ENCODE peak calls at places on chromosomes 3 and 15, in six cellular contexts. One of them, this sample, is unnamed.

GRCh38 chr15:36589971-36590370 is 10.5 kb downstream of the CDIN1 start:
- DNase-seq in H1: no peak
- DNase-seq in HCT116: no peak
- DNase-seq in K562: no peak
- DNase-seq in HepG2: no peak
- DNase-seq in SK-N-SH: no peak
- DNase-seq in this sample: no peak

GRCh38 chr3:185469542-185469941 is 29.3 kb downstream of the TMEM41A start:
- DNase-seq in H1: no peak
- DNase-seq in HCT116: no peak
- DNase-seq in K562: no peak
- DNase-seq in HepG2: no peak
- DNase-seq in SK-N-SH: no peak
- DNase-seq in this sample: no peak

GRCh38 chr15:85624241-85624855 is 170.4 kb downstream of the KLHL25 start:
- DNase-seq in H1: no peak
- DNase-seq in HCT116: no peak
- DNase-seq in K562: no peak
- DNase-seq in HepG2: no peak
- DNase-seq in SK-N-SH: no peak
- DNase-seq in this sample: no peak

GRCh38 chr15:36907295-36907694 is 193.1 kb downstream of the MEIS2 start:
- DNase-seq in H1: no peak
- DNase-seq in HCT116: no peak
- DNase-seq in K562: no peak
- DNase-seq in HepG2: no peak
- DNase-seq in SK-N-SH: no peak
- DNase-seq in this sample: no peak

GRCh38 chr3:120449701-120450216 is 1.0 kb downstream of the FSTL1 start:
- DNase-seq in H1: no peak
- DNase-seq in HCT116: no peak
- DNase-seq in K562: no peak
- DNase-seq in HepG2: no peak
- DNase-seq in SK-N-SH: peak
- DNase-seq in this sample: no peak

GRCh38 chr15:29029651-29030195 is 143.9 kb downstream of the APBA2 start:
- DNase-seq in H1: no peak
- DNase-seq in HCT116: no peak
- DNase-seq in K562: no peak
- DNase-seq in HepG2: no peak
- DNase-seq in SK-N-SH: no peak
- DNase-seq in this sample: no peak

GRCh38 chr3:79018671-79019136 is 749.1 kb downstream of the ROBO1 start:
- DNase-seq in H1: no peak
- DNase-seq in HCT116: no peak
- DNase-seq in K562: no peak
- DNase-seq in HepG2: peak
- DNase-seq in SK-N-SH: peak
- DNase-seq in this sample: no peak

GRCh38 chr3:101009386-101009785 is 16.2 kb upstream of the ABI3BP start:
- DNase-seq in H1: no peak
- DNase-seq in HCT116: no peak
- DNase-seq in K562: no peak
- DNase-seq in HepG2: no peak
- DNase-seq in SK-N-SH: no peak
- DNase-seq in this sample: no peak

GRCh38 chr3:167350245-167350862 is 29.7 kb downstream of the ZBBX start:
- DNase-seq in H1: no peak
- DNase-seq in HCT116: peak
- DNase-seq in K562: no peak
- DNase-seq in HepG2: peak
- DNase-seq in SK-N-SH: no peak
- DNase-seq in this sample: peak

GRCh38 chr3:24565053-24565452 is 70.4 kb upstream of the THRB start:
- DNase-seq in H1: no peak
- DNase-seq in HCT116: no peak
- DNase-seq in K562: no peak
- DNase-seq in HepG2: no peak
- DNase-seq in SK-N-SH: no peak
- DNase-seq in this sample: no peak

GRCh38 chr3:171239757-171240503 is 213.4 kb upstream of the SLC2A2 start:
- DNase-seq in H1: no peak
- DNase-seq in HCT116: no peak
- DNase-seq in K562: no peak
- DNase-seq in HepG2: no peak
- DNase-seq in SK-N-SH: no peak
- DNase-seq in this sample: no peak

GRCh38 chr15:37880009-37880834 is 54.2 kb upstream of the TMCO5A start:
- DNase-seq in H1: no peak
- DNase-seq in HCT116: peak
- DNase-seq in K562: peak
- DNase-seq in HepG2: peak
- DNase-seq in SK-N-SH: no peak
- DNase-seq in this sample: peak

GRCh38 chr3:127652246-127652995 is 20.3 kb upstream of the ABTB1 start:
- DNase-seq in H1: no peak
- DNase-seq in HCT116: peak
- DNase-seq in K562: peak
- DNase-seq in HepG2: peak
- DNase-seq in SK-N-SH: peak
- DNase-seq in this sample: peak

GRCh38 chr3:181278468-181279238 is 289.1 kb upstream of the DNAJC19 start:
- DNase-seq in H1: no peak
- DNase-seq in HCT116: no peak
- DNase-seq in K562: peak
- DNase-seq in HepG2: no peak
- DNase-seq in SK-N-SH: peak
- DNase-seq in this sample: peak

GRCh38 chr15:78990278-78990677 is 45.4 kb upstream of the CTSH start:
- DNase-seq in H1: no peak
- DNase-seq in HCT116: no peak
- DNase-seq in K562: no peak
- DNase-seq in HepG2: no peak
- DNase-seq in SK-N-SH: no peak
- DNase-seq in this sample: no peak

GRCh38 chr15:78991879-78992278 is 47.0 kb upstream of the CTSH start:
- DNase-seq in H1: no peak
- DNase-seq in HCT116: no peak
- DNase-seq in K562: no peak
- DNase-seq in HepG2: no peak
- DNase-seq in SK-N-SH: no peak
- DNase-seq in this sample: no peak

GRCh38 chr15:78992416-78993256 is 47.8 kb upstream of the CTSH start:
- DNase-seq in H1: no peak
- DNase-seq in HCT116: no peak
- DNase-seq in K562: no peak
- DNase-seq in HepG2: no peak
- DNase-seq in SK-N-SH: no peak
- DNase-seq in this sample: no peak

GRCh38 chr15:78989701-78990248 is 44.9 kb upstream of the CTSH start:
- DNase-seq in H1: no peak
- DNase-seq in HCT116: no peak
- DNase-seq in K562: no peak
- DNase-seq in HepG2: no peak
- DNase-seq in SK-N-SH: no peak
- DNase-seq in this sample: no peak

DNA sequence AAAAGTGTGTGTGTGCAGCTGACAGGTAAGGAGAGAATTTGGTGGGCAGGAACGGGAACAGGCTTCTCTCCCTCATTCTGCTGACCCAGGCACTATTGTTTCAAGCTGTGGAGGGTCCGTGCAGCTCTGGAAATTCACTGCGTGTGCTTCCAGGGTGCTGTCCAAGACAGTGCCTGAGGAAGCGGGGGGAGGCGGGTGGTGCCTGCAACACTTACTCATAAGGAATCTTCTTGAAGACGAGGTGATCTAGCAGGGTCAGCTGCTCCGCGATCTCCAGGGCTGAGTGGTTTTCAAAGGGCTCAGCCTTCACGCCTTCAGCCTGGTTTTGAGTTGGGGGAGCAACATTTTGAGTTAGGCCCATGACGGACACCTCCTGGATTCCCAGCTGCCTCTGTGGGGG is 46.6 kb upstream of the CTSH start:
- DNase-seq in H1: no peak
- DNase-seq in HCT116: no peak
- DNase-seq in K562: no peak
- DNase-seq in HepG2: no peak
- DNase-seq in SK-N-SH: no peak
- DNase-seq in this sample: no peak
- TF ChIP-seq JUND in H1: no peak
- TF ChIP-seq JUND in HCT116: no peak
- TF ChIP-seq JUND in K562: no peak
- TF ChIP-seq JUND in HepG2: no peak
- TF ChIP-seq JUND in SK-N-SH: no peak
- TF ChIP-seq JUND in this sample: no peak

DNA sequence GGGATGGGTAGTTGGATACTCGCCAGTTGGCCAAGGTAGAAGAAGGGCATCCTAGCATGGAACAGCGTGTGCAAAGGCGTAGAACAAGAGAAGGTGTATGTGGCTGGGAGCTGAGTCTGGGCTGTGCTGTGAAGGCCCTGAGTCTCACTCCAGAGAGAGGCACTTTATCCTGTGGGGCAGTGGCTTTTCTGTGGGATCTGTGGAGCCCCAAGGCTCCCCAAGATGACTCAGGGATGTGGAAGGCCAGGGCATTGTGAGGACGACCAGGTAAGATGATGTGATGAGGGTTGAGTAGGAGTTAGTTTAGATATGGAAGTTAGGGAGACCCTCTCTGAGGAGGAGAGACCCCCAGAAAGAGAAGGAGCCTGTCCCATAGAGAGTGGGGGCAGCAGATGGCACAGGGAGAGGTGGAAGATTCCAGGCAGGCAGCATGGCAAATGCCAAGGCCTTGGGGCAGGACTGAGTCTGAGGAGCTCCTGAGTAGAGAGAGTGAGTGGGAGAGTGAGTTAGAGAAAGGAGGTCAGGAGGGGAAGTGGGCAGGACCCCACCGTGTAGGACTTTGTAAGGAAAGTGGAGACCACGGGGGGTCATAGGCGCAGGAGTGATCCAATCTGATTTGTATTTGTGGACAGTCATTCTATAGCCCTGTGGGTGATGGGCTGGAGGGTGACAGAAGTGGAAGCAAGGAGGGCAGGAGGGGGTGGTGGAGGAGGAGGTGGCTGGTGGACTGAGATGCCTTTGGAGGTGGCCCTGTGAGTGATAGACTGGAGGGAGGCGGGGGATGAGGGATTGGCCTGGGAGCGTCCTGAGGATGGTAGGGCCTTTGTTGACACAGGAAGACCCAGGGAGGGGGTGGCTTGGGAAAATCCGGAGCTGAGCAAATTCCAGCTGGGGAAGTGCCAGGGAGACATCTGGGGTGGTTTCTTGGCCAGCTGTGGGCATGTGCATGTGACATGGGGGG is 50.3 kb downstream of the FBLN2 start:
- DNase-seq in H1: no peak
- DNase-seq in HCT116: no peak
- DNase-seq in K562: no peak
- DNase-seq in HepG2: no peak
- DNase-seq in SK-N-SH: no peak
- DNase-seq in this sample: no peak
- TF ChIP-seq JUND in H1: no peak
- TF ChIP-seq JUND in HCT116: no peak
- TF ChIP-seq JUND in K562: no peak
- TF ChIP-seq JUND in HepG2: no peak
- TF ChIP-seq JUND in SK-N-SH: no peak
- TF ChIP-seq JUND in this sample: no peak

DNA sequence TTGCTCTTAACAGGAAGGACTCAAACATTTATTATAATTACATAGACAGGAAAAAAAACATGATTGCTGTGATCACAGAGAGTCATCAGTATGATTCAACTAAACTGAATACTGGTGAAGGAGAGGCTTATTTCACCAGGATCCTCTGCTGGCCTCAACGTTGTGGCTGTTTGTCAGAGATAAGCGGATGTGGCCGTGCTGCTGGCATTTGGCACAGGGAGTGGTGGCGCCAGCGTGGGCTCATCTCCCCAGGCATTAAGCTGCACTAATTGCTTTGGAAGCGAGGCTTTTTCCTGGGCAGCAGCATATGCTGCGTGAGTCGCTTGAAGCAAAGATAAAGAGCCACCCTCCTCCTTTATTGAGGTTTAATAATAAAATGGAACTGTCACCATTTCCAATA is 306.7 kb downstream of the LRTM1 start:
- DNase-seq in H1: no peak
- DNase-seq in HCT116: no peak
- DNase-seq in K562: no peak
- DNase-seq in HepG2: no peak
- DNase-seq in SK-N-SH: peak
- DNase-seq in this sample: no peak
- TF ChIP-seq JUND in H1: no peak
- TF ChIP-seq JUND in HCT116: no peak
- TF ChIP-seq JUND in K562: no peak
- TF ChIP-seq JUND in HepG2: no peak
- TF ChIP-seq JUND in SK-N-SH: no peak
- TF ChIP-seq JUND in this sample: no peak

DNA sequence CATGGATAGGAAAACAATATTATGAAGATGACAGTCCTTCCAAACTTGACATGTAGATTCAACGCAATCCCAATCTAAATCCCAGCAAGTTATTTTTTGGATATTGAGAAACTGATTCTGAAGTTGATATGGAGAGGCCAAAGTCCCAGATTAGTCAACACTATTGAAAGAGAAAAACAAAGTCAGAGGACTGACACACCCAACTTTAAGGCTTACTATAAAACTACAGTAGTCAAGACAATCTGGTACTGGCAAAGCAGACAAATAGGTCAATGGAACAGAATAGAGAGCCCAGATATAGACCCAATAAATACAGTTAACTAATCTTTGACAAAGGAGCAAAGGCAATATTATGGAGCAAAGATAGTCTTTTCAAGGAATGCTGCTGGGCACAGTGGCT is 119.2 kb upstream of the ASB14 start:
- DNase-seq in H1: no peak
- DNase-seq in HCT116: no peak
- DNase-seq in K562: no peak
- DNase-seq in HepG2: peak
- DNase-seq in SK-N-SH: no peak
- DNase-seq in this sample: no peak
- TF ChIP-seq JUND in H1: no peak
- TF ChIP-seq JUND in HCT116: no peak
- TF ChIP-seq JUND in K562: no peak
- TF ChIP-seq JUND in HepG2: no peak
- TF ChIP-seq JUND in SK-N-SH: no peak
- TF ChIP-seq JUND in this sample: no peak

GRCh38 chr3:10645800-10646199 is 140.4 kb upstream of the ATP2B2 start:
- DNase-seq in H1: no peak
- DNase-seq in HCT116: no peak
- DNase-seq in K562: no peak
- DNase-seq in HepG2: no peak
- DNase-seq in SK-N-SH: no peak
- DNase-seq in this sample: no peak

GRCh38 chr3:10647376-10647775 is 142.0 kb upstream of the ATP2B2 start:
- DNase-seq in H1: no peak
- DNase-seq in HCT116: no peak
- DNase-seq in K562: no peak
- DNase-seq in HepG2: no peak
- DNase-seq in SK-N-SH: no peak
- DNase-seq in this sample: no peak

GRCh38 chr3:10646531-10647335 is 141.3 kb upstream of the ATP2B2 start:
- DNase-seq in H1: no peak
- DNase-seq in HCT116: no peak
- DNase-seq in K562: no peak
- DNase-seq in HepG2: no peak
- DNase-seq in SK-N-SH: no peak
- DNase-seq in this sample: no peak

GRCh38 chr3:10651506-10651905 is 146.1 kb upstream of the ATP2B2 start:
- DNase-seq in H1: no peak
- DNase-seq in HCT116: no peak
- DNase-seq in K562: no peak
- DNase-seq in HepG2: no peak
- DNase-seq in SK-N-SH: no peak
- DNase-seq in this sample: no peak

GRCh38 chr3:10648181-10648580 is 142.8 kb upstream of the ATP2B2 start:
- DNase-seq in H1: no peak
- DNase-seq in HCT116: peak
- DNase-seq in K562: no peak
- DNase-seq in HepG2: no peak
- DNase-seq in SK-N-SH: no peak
- DNase-seq in this sample: no peak
- TF ChIP-seq JUND in H1: no peak
- TF ChIP-seq JUND in HCT116: peak
- TF ChIP-seq JUND in K562: no peak
- TF ChIP-seq JUND in HepG2: no peak
- TF ChIP-seq JUND in SK-N-SH: no peak
- TF ChIP-seq JUND in this sample: no peak